ENCODE peak calls at places on chromosomes 11 and 22, in four cellular contexts. Z is GM10248, L is fibroblast of villous mesenchyme, P is HT-29. E is an unnamed sample.

GRCh38 chr11:28123151-28123571 is 15.0 kb downstream of the METTL15 start:
- DNase-seq in Z (no peak), L (peak; percentile 61), P (peak; percentile 23), E (no peak)

GRCh38 chr11:86984701-86985100 is 29.5 kb upstream of the FZD4 start:
- DNase-seq in Z (no peak), L (no peak), P (no peak), E (no peak)

GRCh38 chr22:44728761-44729261 is 23.6 kb upstream of the ARHGAP8 start:
- DNase-seq in Z (no peak), L (no peak), P (no peak), E (peak; percentile 74)

GRCh38 chr11:18844753-18845367 is 53.3 kb upstream of the PTPN5 start:
- DNase-seq in Z (peak; percentile 28), L (peak; percentile 23), P (peak; percentile 62), E (no peak)

GRCh38 chr11:62666259-62666926 is 1.3 kb downstream of the CSKMT start:
- DNase-seq in Z (peak; percentile 9), L (no peak), P (no peak), E (no peak)

GRCh38 chr11:60970890-60971289 is 590 bp upstream of the CD6 start:
- DNase-seq in Z (no peak), L (no peak), P (no peak), E (no peak)

GRCh38 chr11:65646921-65647701 is 9.2 kb downstream of the SIPA1 start:
- DNase-seq in Z (no peak), L (no peak), P (peak; percentile 76), E (peak; percentile 93)

GRCh38 chr11:85826096-85826855 is 15.3 kb upstream of the SYTL2 start:
- DNase-seq in Z (peak; percentile 31), L (peak; percentile 33), P (peak; percentile 65), E (no peak)

E was measured in upper lobe of left lung.